ENCODE peak calls at places on chromosomes 16 and 17, in four cellular contexts. F is heart left ventricle; Q is HEK293T; X is activated T-helper 1 cell treated with anti-CD3 and anti-CD28 coated beads, Interleukin-2, amount 50 U/mL, for 16 hours. P is an unnamed sample.

GRCh38 chr16:73949574-73950348 is 346.9 kb upstream of the PSMD7 start:
- DNase-seq in X (no peak), F (no peak), Q (no peak), P (no peak)

GRCh38 chr16:48300391-48300856 is 53.1 kb upstream of the ABCC11 start:
- DNase-seq in Q (no peak), F (no peak), X (no peak), P (peak)

GRCh38 chr17:19596869-19597268 is 51.7 kb upstream of the ALDH3A2 start:
- DNase-seq in F (no peak), X (no peak), Q (no peak), P (no peak)

GRCh38 chr16:57563761-57564160 is 21.3 kb downstream of the ADGRG5 start:
- DNase-seq in X (no peak), Q (no peak), F (no peak), P (no peak)

GRCh38 chr16:86024210-86024609 is 125.2 kb downstream of the IRF8 start:
- DNase-seq in F (no peak), Q (no peak), X (no peak), P (no peak)

GRCh38 chr16:66397736-66398433 is 29.2 kb upstream of the BEAN1 start:
- DNase-seq in Q (no peak), X (no peak), F (no peak), P (no peak)

GRCh38 chr17:9729735-9730420 is 61.5 kb downstream of the DHRS7C start:
- DNase-seq in F (no peak), X (no peak), Q (no peak), P (no peak)

GRCh38 chr17:12918132-12918531 is 99.7 kb downstream of the ELAC2 start:
- DNase-seq in Q (no peak), F (no peak), X (no peak), P (no peak)

GRCh38 chr16:17205279-17206139 is 265.3 kb downstream of the XYLT1 start:
- DNase-seq in Q (no peak), F (no peak), X (no peak), P (no peak)

GRCh38 chr17:39194089-39194984 is 3.1 kb downstream of the CACNB1 start:
- DNase-seq in Q (peak), X (no peak), F (peak), P (peak)

GRCh38 chr16:4753227-4753626 is 13.7 kb downstream of the ZNF500 start:
- DNase-seq in Q (no peak), X (no peak), F (no peak), P (no peak)

GRCh38 chr16:19804538-19805323 is 79.9 kb downstream of the GPRC5B start:
- DNase-seq in F (peak), X (no peak), Q (no peak), P (peak)

GRCh38 chr17:14302421-14303099 is 1.7 kb downstream of the HS3ST3B1 start:
- DNase-seq in Q (peak), X (peak), F (peak), P (peak)

GRCh38 chr16:86396318-86396882 is 113.9 kb upstream of the FOXF1 start:
- DNase-seq in X (no peak), F (no peak), Q (no peak), P (no peak)

GRCh38 chr17:44780161-44780560 is 21.4 kb downstream of the ADAM11 start:
- DNase-seq in Q (no peak), X (no peak), F (no peak), P (no peak)

GRCh38 chr17:81322271-81323082 is 27.4 kb upstream of the SLC38A10 start:
- DNase-seq in Q (peak), F (no peak), X (no peak), P (no peak)

GRCh38 chr16:79605999-79606398 is 5.5 kb upstream of the MAF start:
- DNase-seq in X (no peak), F (no peak), Q (no peak), P (no peak)

GRCh38 chr17:44355642-44356099 is 8.0 kb downstream of the FAM171A2 start:
- DNase-seq in X (no peak), Q (no peak), F (no peak), P (no peak)

GRCh38 chr17:83085103-83085502 is 5.7 kb downstream of the METRNL start:
- DNase-seq in Q (no peak), X (no peak), F (no peak), P (no peak)